ENCODE peak calls at places on chromosomes 5 and 9, in six cellular contexts. X, M, Z, Y, K and T are unnamed samples.
A peak's percentile ranks its signal among the peaks of the same experiment; 100 is the strongest.

GRCh38 chr9:37464426-37465248 is 613 bp downstream of the ZBTB5 start:
- DNase-seq in X (peak; percentile 79), M (peak; percentile 88), Z (peak; percentile 72), Y (no peak), K (peak; percentile 87), T (peak; percentile 75)

GRCh38 chr9:71901695-71902094 is 9.3 kb downstream of the ABHD17B start:
- DNase-seq in X (no peak), M (no peak), Z (no peak), Y (no peak), K (no peak), T (no peak)

GRCh38 chr5:150626853-150627276 is 13.6 kb upstream of the SYNPO start:
- DNase-seq in X (peak; percentile 92), M (no peak), Z (peak; percentile 67), Y (no peak), K (peak; percentile 63), T (no peak)

GRCh38 chr5:151651997-151652645 is 34.6 kb downstream of the SPARC start:
- DNase-seq in X (peak; percentile 61), M (peak; percentile 93), Z (peak; percentile 74), Y (peak; percentile 80), K (peak; percentile 81), T (peak; percentile 77)

GRCh38 chr9:70566743-70567142 is 152.3 kb upstream of the KLF9 start:
- DNase-seq in X (no peak), M (no peak), Z (no peak), Y (no peak), K (no peak), T (no peak)

GRCh38 chr5:176529116-176529823 is 7.9 kb downstream of the RNF44 start:
- DNase-seq in X (no peak), M (no peak), Z (no peak), Y (no peak), K (no peak), T (no peak)

GRCh38 chr9:96441798-96442445 is 8.0 kb upstream of the HABP4 start:
- DNase-seq in X (no peak), M (peak; percentile 31), Z (no peak), Y (peak; percentile 56), K (no peak), T (no peak)

GRCh38 chr5:61477788-61478187 is 145.7 kb downstream of the ZSWIM6 start:
- DNase-seq in X (no peak), M (no peak), Z (no peak), Y (no peak), K (no peak), T (no peak)

GRCh38 chr5:40171971-40172370 is 507.7 kb upstream of the PTGER4 start:
- DNase-seq in X (no peak), M (no peak), Z (no peak), Y (peak; percentile 7), K (no peak), T (no peak)

GRCh38 chr5:140108093-140109049 is 5.5 kb upstream of the PURA start:
- DNase-seq in X (peak; percentile 50), M (peak; percentile 56), Z (peak; percentile 41), Y (no peak), K (peak; percentile 72), T (no peak)

GRCh38 chr5:33148076-33148501 is 292.7 kb upstream of the TARS1 start:
- DNase-seq in X (no peak), M (peak; percentile 96), Z (no peak), Y (peak; percentile 81), K (no peak), T (no peak)

GRCh38 chr9:27276182-27277030 is 20.5 kb downstream of the EQTN start:
- DNase-seq in X (no peak), M (peak; percentile 89), Z (no peak), Y (peak; percentile 61), K (no peak), T (no peak)

GRCh38 chr9:122286764-122287163 is 22.1 kb downstream of the MRRF start:
- DNase-seq in X (no peak), M (no peak), Z (no peak), Y (no peak), K (no peak), T (no peak)

GRCh38 chr5:174535691-174536090 is 188.7 kb upstream of the MSX2 start:
- DNase-seq in X (no peak), M (peak; percentile 33), Z (no peak), Y (peak; percentile 56), K (no peak), T (no peak)

GRCh38 chr9:17216011-17216410 is 81.2 kb downstream of the CNTLN start:
- DNase-seq in X (no peak), M (no peak), Z (no peak), Y (no peak), K (no peak), T (no peak)

GRCh38 chr5:109388407-109388806 is 21.4 kb downstream of the PJA2 start:
- DNase-seq in X (no peak), M (peak; percentile 32), Z (no peak), Y (no peak), K (no peak), T (no peak)

GRCh38 chr9:105275938-105276337 is 31.5 kb downstream of the SLC44A1 start:
- DNase-seq in X (no peak), M (no peak), Z (no peak), Y (no peak), K (no peak), T (peak; percentile 30)

GRCh38 chr5:43425965-43426364 is 13.8 kb upstream of the CCL28 start:
- DNase-seq in X (no peak), M (peak; percentile 54), Z (peak; percentile 37), Y (peak; percentile 52), K (no peak), T (no peak)

GRCh38 chr9:35518212-35518917 is 28.5 kb downstream of the RUSC2 start:
- DNase-seq in X (peak; percentile 39), M (peak; percentile 72), Z (peak; percentile 42), Y (peak; percentile 98), K (no peak), T (peak; percentile 68)

GRCh38 chr5:67732921-67733320 is 482.6 kb upstream of the PIK3R1 start:
- DNase-seq in X (no peak), M (no peak), Z (no peak), Y (no peak), K (no peak), T (no peak)

GRCh38 chr5:150108711-150109605 is 22.6 kb upstream of the CSF1R start:
- DNase-seq in X (no peak), M (no peak), Z (peak; percentile 8), Y (no peak), K (no peak), T (peak; percentile 26)

GRCh38 chr9:89658401-89658800 is 53.6 kb downstream of the GADD45G start:
- DNase-seq in X (no peak), M (no peak), Z (no peak), Y (no peak), K (no peak), T (no peak)

GRCh38 chr9:122420315-122420714 is 49.5 kb downstream of the PTGS1 start:
- DNase-seq in X (no peak), M (no peak), Z (no peak), Y (no peak), K (no peak), T (no peak)

GRCh38 chr5:180035532-180035931 is 36.0 kb downstream of the RNF130 start:
- DNase-seq in X (no peak), M (no peak), Z (no peak), Y (no peak), K (no peak), T (no peak)

GRCh38 chr5:113054899-113055298 is 78.3 kb downstream of the DCP2 start:
- DNase-seq in X (no peak), M (no peak), Z (no peak), Y (no peak), K (no peak), T (no peak)

GRCh38 chr5:109819878-109820277 is 130.2 kb downstream of the MAN2A1 start:
- DNase-seq in X (no peak), M (no peak), Z (no peak), Y (no peak), K (no peak), T (no peak)

GRCh38 chr5:76874088-76874581 is 24.3 kb downstream of the S100Z start:
- DNase-seq in X (no peak), M (no peak), Z (no peak), Y (no peak), K (no peak), T (no peak)

GRCh38 chr9:122086873-122087272 is 6.2 kb downstream of the TTLL11 start:
- DNase-seq in X (no peak), M (no peak), Z (no peak), Y (no peak), K (no peak), T (no peak)

GRCh38 chr5:110342683-110343082 is 383.8 kb downstream of the TMEM232 start:
- DNase-seq in X (no peak), M (no peak), Z (no peak), Y (no peak), K (no peak), T (peak; percentile 31)

GRCh38 chr5:138596105-138596987 is 21.1 kb upstream of the HSPA9 start:
- DNase-seq in X (no peak), M (no peak), Z (no peak), Y (no peak), K (no peak), T (no peak)

GRCh38 chr5:10677533-10677932 is 83.5 kb downstream of the DAP start:
- DNase-seq in X (no peak), M (no peak), Z (no peak), Y (no peak), K (no peak), T (no peak)

GRCh38 chr9:131656356-131657030 is 83.4 kb downstream of the RAPGEF1 start:
- DNase-seq in X (peak; percentile 71), M (no peak), Z (peak; percentile 62), Y (no peak), K (peak; percentile 67), T (peak; percentile 81)

GRCh38 chr5:673140-673836 is 19.9 kb downstream of the TPPP start:
- DNase-seq in X (no peak), M (no peak), Z (no peak), Y (no peak), K (no peak), T (no peak)

GRCh38 chr5:96338089-96338488 is 95.0 kb downstream of the PCSK1 start:
- DNase-seq in X (no peak), M (peak; percentile 8), Z (no peak), Y (no peak), K (no peak), T (no peak)
- H3K4me1 ChIP-seq in X (peaks cover 37% of the 10 kb centered on the region), M (peaks cover 81% of the 10 kb centered on the region), Z (peaks cover 26% of the 10 kb centered on the region), Y (peaks cover 39% of the 10 kb centered on the region), K (no peaks in the 10 kb centered on the region), T (peaks cover 2% of the 10 kb centered on the region)

GRCh38 chr5:80251636-80252035 is 4.2 kb downstream of the SERINC5 start:
- DNase-seq in X (no peak), M (peak; percentile 27), Z (no peak), Y (no peak), K (no peak), T (no peak)
- H3K4me1 ChIP-seq in X (peaks cover 24% of the 10 kb centered on the region), M (peaks cover 34% of the 10 kb centered on the region), Z (peaks cover 46% of the 10 kb centered on the region), Y (peaks cover 17% of the 10 kb centered on the region), K (peaks cover 52% of the 10 kb centered on the region), T (peaks cover 11% of the 10 kb centered on the region)

GRCh38 chr5:15637345-15637744 is 137.4 kb downstream of the FBXL7 start:
- DNase-seq in X (no peak), M (no peak), Z (no peak), Y (no peak), K (no peak), T (no peak)
- H3K4me1 ChIP-seq in X (no peaks in the 10 kb centered on the region), M (no peaks in the 10 kb centered on the region), Z (no peaks in the 10 kb centered on the region), Y (no peaks in the 10 kb centered on the region), K (no peaks in the 10 kb centered on the region), T (peaks cover 21% of the 10 kb centered on the region)

DNA sequence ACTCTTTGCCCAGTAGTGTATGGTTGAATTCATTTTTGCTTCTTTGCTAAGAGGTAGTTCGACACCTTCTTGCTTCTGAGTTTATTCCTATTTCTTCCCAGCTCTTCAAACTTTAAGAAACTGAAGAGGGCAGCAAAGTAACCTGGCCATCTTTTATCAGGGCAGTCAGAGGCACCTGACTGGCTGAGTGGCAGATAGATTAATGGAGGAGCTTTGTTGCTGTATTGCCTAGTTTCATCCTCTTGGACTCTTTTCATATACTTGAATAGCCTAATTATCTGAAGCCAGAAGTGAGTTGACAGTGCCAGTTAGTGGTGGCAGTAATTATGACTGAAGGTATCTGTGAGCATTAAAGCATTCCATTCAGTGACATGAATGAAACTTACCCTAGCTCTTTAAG is 82.5 kb downstream of the UHRF2 start:
- DNase-seq in X (no peak), M (no peak), Z (no peak), Y (peak; percentile 10), K (no peak), T (no peak)
- H3K4me1 ChIP-seq in X (no peaks in the 10 kb centered on the region), M (peaks cover 5% of the 10 kb centered on the region), Z (no peaks in the 10 kb centered on the region), Y (no peaks in the 10 kb centered on the region), K (no peaks in the 10 kb centered on the region), T (no peaks in the 10 kb centered on the region)